ENCODE peak calls at places on chromosome 10, in five cellular contexts. J is Panc1; X is HCT116; U is fibroblast of lung; O is CD4-positive, CD25-positive, alpha-beta regulatory T cell. T is an unnamed sample.
A peak's percentile ranks its signal among the peaks of the same experiment; 100 is the strongest.

GRCh38 chr10:74650613-74651012 is 175.8 kb upstream of the KAT6B start:
- DNase-seq in J (no peak), X (no peak), U (no peak), O (no peak), T (no peak)

GRCh38 chr10:110212119-110213006 is 5.0 kb downstream of the MXI1 start:
- DNase-seq in J (no peak), X (no peak), U (no peak), O (peak; percentile 90), T (no peak)

GRCh38 chr10:24196426-24197039 is 12.4 kb upstream of the KIAA1217 start:
- DNase-seq in J (peak; percentile 59), X (peak; percentile 60), U (peak; percentile 70), O (peak; percentile 59), T (peak; percentile 30)

GRCh38 chr10:3225589-3225988 is 53.0 kb upstream of the PITRM1 start:
- DNase-seq in J (no peak), X (no peak), U (peak; percentile 16), O (no peak), T (no peak)

GRCh38 chr10:3827266-3827665 is 42.3 kb upstream of the KLF6 start:
- DNase-seq in J (no peak), X (no peak), U (no peak), O (no peak), T (no peak)

GRCh38 chr10:69497611-69498390 is 46.5 kb downstream of the TSPAN15 start:
- DNase-seq in J (no peak), X (no peak), U (no peak), O (peak; percentile 42), T (no peak)

GRCh38 chr10:110394296-110394695 is 89.6 kb upstream of the SMNDC1 start:
- DNase-seq in J (no peak), X (no peak), U (no peak), O (no peak), T (no peak)

GRCh38 chr10:133204226-133205015 is 25.6 kb upstream of the UTF1 start:
- DNase-seq in J (no peak), X (no peak), U (no peak), O (no peak), T (no peak)

GRCh38 chr10:84337199-84337598 is 8.8 kb downstream of the CCSER2 start:
- DNase-seq in J (no peak), X (no peak), U (peak; percentile 71), O (no peak), T (no peak)

GRCh38 chr10:60611291-60611747 is 167.0 kb upstream of the CDK1 start:
- DNase-seq in J (peak; percentile 46), X (peak; percentile 55), U (peak; percentile 62), O (no peak), T (peak; percentile 15)

GRCh38 chr10:29694121-29694520 is 59.4 kb upstream of the SVIL start:
- DNase-seq in J (no peak), X (no peak), U (no peak), O (no peak), T (no peak)

GRCh38 chr10:29691564-29692064 is 56.8 kb upstream of the SVIL start:
- DNase-seq in J (peak; percentile 12), X (no peak), U (no peak), O (no peak), T (peak; percentile 55)

GRCh38 chr10:29689001-29689400 is 54.2 kb upstream of the SVIL start:
- DNase-seq in J (peak; percentile 33), X (peak; percentile 33), U (peak; percentile 61), O (no peak), T (peak; percentile 62)

GRCh38 chr10:29688230-29688634 is 53.5 kb upstream of the SVIL start:
- DNase-seq in J (no peak), X (peak; percentile 32), U (no peak), O (no peak), T (no peak)

GRCh38 chr10:29692121-29692539 is 57.4 kb upstream of the SVIL start:
- DNase-seq in J (peak; percentile 12), X (no peak), U (no peak), O (no peak), T (no peak)
- H3K4me3 ChIP-seq in J (peak overlapping the region; percentile 32), X (no peak overlapping the region), U (no peak overlapping the region), O (no peak overlapping the region), T (peak overlapping the region; percentile 1)

DNA sequence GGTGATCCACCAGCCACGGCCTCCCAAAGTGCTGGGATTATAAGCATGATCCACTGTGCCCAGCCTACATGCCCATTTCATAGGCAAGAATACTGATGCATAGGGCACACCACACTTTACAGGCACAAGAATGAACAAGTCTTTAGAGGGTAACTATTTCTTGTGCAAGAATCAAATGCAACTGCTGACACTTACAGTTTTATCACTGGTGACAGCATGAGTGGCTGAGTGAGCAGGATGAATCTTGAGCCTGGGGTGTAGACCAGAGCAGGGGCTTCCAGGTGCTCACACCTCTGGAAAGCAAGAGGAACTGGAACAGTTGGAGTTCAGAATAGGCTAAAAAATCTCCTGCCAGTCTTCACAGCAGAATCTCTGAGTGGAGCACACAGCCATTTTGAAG is 287.5 kb downstream of the KCNMA1 start:
- DNase-seq in J (no peak), X (no peak), U (no peak), O (no peak), T (no peak)
- H3K27me3 ChIP-seq in J (no peaks in the 10 kb centered on the region), X (peaks cover 31% of the 10 kb centered on the region), U (no peaks in the 10 kb centered on the region), O (no peaks in the 10 kb centered on the region), T (no peaks in the 10 kb centered on the region)

GRCh38 chr10:11307937-11308336 is 290.3 kb downstream of the CELF2 start:
- DNase-seq in J (no peak), X (no peak), U (no peak), O (no peak), T (no peak)

GRCh38 chr10:11303671-11304170 is 286.0 kb downstream of the CELF2 start:
- DNase-seq in J (no peak), X (no peak), U (peak; percentile 7), O (no peak), T (no peak)

GRCh38 chr10:11307004-11307403 is 289.3 kb downstream of the CELF2 start:
- DNase-seq in J (no peak), X (no peak), U (no peak), O (no peak), T (no peak)

GRCh38 chr10:11304906-11305585 is 287.4 kb downstream of the CELF2 start:
- DNase-seq in J (no peak), X (no peak), U (no peak), O (no peak), T (no peak)

GRCh38 chr10:11305825-11306601 is 288.3 kb downstream of the CELF2 start:
- DNase-seq in J (no peak), X (no peak), U (no peak), O (no peak), T (no peak)
- H3K36me3 ChIP-seq in J (no peaks in the 10 kb centered on the region), X (no peaks in the 10 kb centered on the region), U (no peaks in the 10 kb centered on the region), O (peaks cover 97% of the 10 kb centered on the region), T (no peaks in the 10 kb centered on the region)

GRCh38 chr10:25766687-25767221 is 167.3 kb upstream of the MYO3A start:
- DNase-seq in J (no peak), X (no peak), U (no peak), O (no peak), T (no peak)
- H3K4me3 ChIP-seq in J (no peak overlapping the region), X (no peak overlapping the region), U (no peak overlapping the region), O (no peak overlapping the region), T (no peak overlapping the region)

GRCh38 chr10:101225846-101226361 is 3.4 kb downstream of the LBX1 start:
- DNase-seq in J (no peak), X (no peak), U (no peak), O (no peak), T (no peak)
- H3K27me3 ChIP-seq in J (peaks cover 24% of the 10 kb centered on the region), X (no peaks in the 10 kb centered on the region), U (peaks cover 91% of the 10 kb centered on the region), O (peaks cover 34% of the 10 kb centered on the region), T (peaks cover 100% of the 10 kb centered on the region)

T was measured in SJSA1.